ENCODE peak calls at places on chromosomes 11 and 22, in four cellular contexts. D is fibroblast of pulmonary artery, E is cardiac muscle cell, G is kidney epithelial cell. W is an unnamed sample.

GRCh38 chr22:47605441-47605840 is 843.0 kb downstream of the TBC1D22A start:
- DNase-seq in D (no peak), E (no peak), G (no peak), W (no peak)

GRCh38 chr11:119178166-119178680 is 7.1 kb upstream of the NHERF4 start:
- DNase-seq in G (no peak), E (peak), D (peak), W (no peak)

GRCh38 chr11:68890490-68891231 is 13.0 kb downstream of the MRPL21 start:
- DNase-seq in G (no peak), D (peak), E (peak), W (no peak)

GRCh38 chr11:1326435-1327063 is 17.1 kb upstream of the TOLLIP start:
- DNase-seq in E (no peak), D (no peak), G (no peak), W (no peak)

GRCh38 chr11:100434821-100435641 is 252.1 kb upstream of the ARHGAP42 start:
- DNase-seq in E (no peak), G (no peak), D (no peak), W (no peak)

GRCh38 chr22:30301995-30302809 is 12.9 kb upstream of the CASTOR1 start:
- DNase-seq in E (peak), D (peak), G (no peak), W (no peak)

GRCh38 chr11:125201525-125202121 is 37.1 kb downstream of the PKNOX2 start:
- DNase-seq in E (peak), D (peak), G (peak), W (peak)

GRCh38 chr11:1410366-1411291 is 20.9 kb downstream of the BRSK2 start:
- DNase-seq in D (no peak), G (no peak), E (no peak), W (no peak)

GRCh38 chr11:11998091-11998781 is 10.2 kb downstream of the DKK3 start:
- DNase-seq in E (peak), D (peak), G (peak), W (no peak)

GRCh38 chr11:128405693-128406364 is 181.5 kb downstream of the ETS1 start:
- DNase-seq in D (peak), G (no peak), E (peak), W (no peak)

GRCh38 chr11:34599406-34599901 is 21.4 kb upstream of the EHF start:
- DNase-seq in D (peak), E (peak), G (no peak), W (no peak)

GRCh38 chr22:40512426-40513136 is 123.9 kb downstream of the MRTFA start:
- DNase-seq in G (peak), E (peak), D (peak), W (no peak)

GRCh38 chr11:12808519-12808918 is 134.3 kb downstream of the TEAD1 start:
- DNase-seq in D (peak), G (no peak), E (peak), W (no peak)

GRCh38 chr11:62370743-62371440 is 33.6 kb downstream of the ASRGL1 start:
- DNase-seq in E (peak), D (no peak), G (no peak), W (no peak)

GRCh38 chr11:789951-790350 is at the start of gene CEND1:
- DNase-seq in E (peak), G (no peak), D (peak), W (peak)

GRCh38 chr22:23178512-23179254 is 1.6 kb upstream of the BCR start:
- DNase-seq in E (peak), D (peak), G (no peak), W (peak)

GRCh38 chr11:118843518-118843917 is 40.2 kb upstream of the CXCR5 start:
- DNase-seq in E (no peak), G (no peak), D (no peak), W (no peak)

GRCh38 chr22:19149047-19149883 is 827 bp downstream of the GSC2 start:
- DNase-seq in E (peak), D (no peak), G (no peak), W (no peak)

GRCh38 chr11:33732176-33732575 is 4.0 kb downstream of the CD59 start:
- DNase-seq in E (no peak), D (no peak), G (no peak), W (no peak)

GRCh38 chr11:122138759-122139594 is 23.0 kb upstream of the BLID start:
- DNase-seq in E (no peak), G (no peak), D (peak), W (no peak)

GRCh38 chr11:134664863-134665535 is 253.0 kb upstream of the B3GAT1 start:
- DNase-seq in E (no peak), G (no peak), D (no peak), W (no peak)

GRCh38 chr11:117597083-117597482 is 199.9 kb downstream of the DSCAML1 start:
- DNase-seq in E (peak), G (no peak), D (peak), W (no peak)

GRCh38 chr22:48866906-48867597 is 960.6 kb downstream of the BRD1 start:
- DNase-seq in G (no peak), E (no peak), D (no peak), W (no peak)

GRCh38 chr11:94283678-94284077 is 20.7 kb upstream of the IZUMO1R start:
- DNase-seq in G (no peak), E (peak), D (no peak), W (no peak)

GRCh38 chr11:71083105-71083504 is 169.3 kb downstream of the SHANK2 start:
- DNase-seq in E (no peak), G (no peak), D (no peak), W (no peak)

GRCh38 chr11:126158054-126158791 is 53.2 kb downstream of the RPUSD4 start:
- DNase-seq in G (no peak), E (no peak), D (no peak), W (peak)

GRCh38 chr11:69978841-69979614 is 99.1 kb upstream of the ANO1 start:
- DNase-seq in G (no peak), E (no peak), D (no peak), W (no peak)

GRCh38 chr22:27195104-27195503 is 537.7 kb downstream of the MIAT start:
- DNase-seq in E (peak), D (no peak), G (no peak), W (no peak)

GRCh38 chr11:57815476-57815875 is 53.9 kb downstream of the CTNND1 start:
- DNase-seq in E (no peak), D (no peak), G (no peak), W (no peak)

GRCh38 chr11:48050304-48050703 is 69.9 kb downstream of the PTPRJ start:
- DNase-seq in D (no peak), E (no peak), G (no peak), W (no peak)

GRCh38 chr22:45942344-45942743 is 34.6 kb downstream of the WNT7B start:
- DNase-seq in D (no peak), E (no peak), G (no peak), W (no peak)

GRCh38 chr11:11555228-11555627 is 66.6 kb downstream of the GALNT18 start:
- DNase-seq in G (peak), E (no peak), D (no peak), W (peak)

GRCh38 chr11:102564110-102564509 is 33.6 kb upstream of the MMP7 start:
- DNase-seq in D (peak), E (peak), G (peak), W (no peak)

GRCh38 chr11:61949169-61950034 is 749 bp upstream of the BEST1 start:
- DNase-seq in E (peak), G (no peak), D (peak), W (peak)

GRCh38 chr22:46116491-46116958 is 33.8 kb upstream of the PPARA start:
- DNase-seq in E (peak), G (no peak), D (peak), W (peak)

GRCh38 chr11:76787911-76788596 is 4.9 kb downstream of the TSKU start:
- DNase-seq in E (peak), D (peak), G (no peak), W (no peak)
- H3K4me3 ChIP-seq in E (no peak), D (no peak), G (no peak), W (no peak)

GRCh38 chr22:41799486-41800347 is 762 bp upstream of the CCDC134 start:
- DNase-seq in E (peak), D (peak), G (no peak), W (peak)

GRCh38 chr22:41801147-41801819 is 804 bp downstream of the CCDC134 start:
- DNase-seq in D (no peak), E (no peak), G (no peak), W (no peak)

GRCh38 chr22:41798736-41799135 is 1.7 kb upstream of the CCDC134 start:
- DNase-seq in D (no peak), G (no peak), E (no peak), W (no peak)

GRCh38 chr22:41800348-41801146 is at the start of gene CCDC134:
- DNase-seq in D (peak), E (peak), G (peak), W (peak)

DNA sequence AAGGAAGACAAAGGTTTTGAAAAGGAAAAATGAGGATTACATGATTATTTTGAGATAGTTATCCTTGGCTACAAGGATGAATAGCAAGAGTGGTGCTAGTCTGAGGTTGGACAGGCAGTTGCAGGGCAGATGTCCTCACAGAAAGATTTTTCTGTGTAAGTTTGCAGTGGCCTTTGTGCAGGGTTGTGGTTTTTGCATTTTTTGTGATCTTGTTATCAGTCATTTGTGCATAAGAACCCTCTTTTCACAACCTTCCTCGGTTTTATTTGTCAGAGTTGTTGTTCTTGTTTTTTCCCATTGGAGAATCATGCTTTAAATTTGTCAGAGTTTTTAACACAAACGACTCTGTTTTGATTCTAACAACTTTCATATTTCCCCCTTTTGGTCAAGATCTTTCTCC is 1.4 kb downstream of the CCDC134 start:
- DNase-seq in E (no peak), G (no peak), D (no peak), W (no peak)
- H3K4me3 ChIP-seq in E (peak), G (peak), D (no peak), W (peak)

GRCh38 chr22:17086301-17086700 is 1.5 kb downstream of the IL17RA start:
- DNase-seq in E (no peak), D (no peak), G (no peak), W (no peak)
- H3K4me3 ChIP-seq in E (no peak), D (peak), G (no peak), W (no peak)

GRCh38 chr22:32697331-32697995 is 104.0 kb upstream of the TIMP3 start:
- DNase-seq in D (no peak), E (peak), G (no peak), W (no peak)

GRCh38 chr22:32693102-32693501 is 108.4 kb upstream of the TIMP3 start:
- DNase-seq in G (no peak), E (no peak), D (no peak), W (no peak)

GRCh38 chr22:32698926-32699619 is 102.4 kb upstream of the TIMP3 start:
- DNase-seq in G (no peak), D (no peak), E (peak), W (no peak)

GRCh38 chr22:32696089-32696488 is 105.4 kb upstream of the TIMP3 start:
- DNase-seq in E (no peak), G (no peak), D (no peak), W (no peak)

DNA sequence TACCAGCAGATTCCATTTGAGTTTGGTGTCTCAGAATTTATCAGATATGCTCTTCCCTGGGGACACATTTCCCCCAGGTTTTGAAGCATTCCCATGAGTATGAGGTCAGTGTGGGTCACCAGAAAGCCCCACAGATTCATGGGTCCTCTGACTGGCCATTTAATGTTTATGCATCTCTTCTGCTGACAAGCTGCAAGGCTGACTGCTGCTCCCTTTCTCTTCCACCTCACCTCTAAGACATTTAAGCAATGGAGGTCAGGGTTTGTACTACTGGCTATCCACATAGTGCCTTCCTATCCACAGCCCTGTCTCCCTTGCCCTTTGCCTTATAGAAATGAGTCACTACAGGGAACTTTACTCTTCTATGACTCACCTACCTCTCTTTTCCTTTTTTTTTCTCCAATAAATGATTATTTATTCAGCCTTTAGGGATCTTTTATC is 106.0 kb upstream of the TIMP3 start:
- DNase-seq in D (peak), G (peak), E (peak), W (no peak)
- H3K4me3 ChIP-seq in D (no peak), G (no peak), E (no peak), W (no peak)

GRCh38 chr11:96267490-96268010 is 75.4 kb downstream of the MAML2 start:
- DNase-seq in G (no peak), D (peak), E (no peak), W (no peak)
- H3K4me3 ChIP-seq in G (no peak), D (no peak), E (no peak), W (no peak)

DNA sequence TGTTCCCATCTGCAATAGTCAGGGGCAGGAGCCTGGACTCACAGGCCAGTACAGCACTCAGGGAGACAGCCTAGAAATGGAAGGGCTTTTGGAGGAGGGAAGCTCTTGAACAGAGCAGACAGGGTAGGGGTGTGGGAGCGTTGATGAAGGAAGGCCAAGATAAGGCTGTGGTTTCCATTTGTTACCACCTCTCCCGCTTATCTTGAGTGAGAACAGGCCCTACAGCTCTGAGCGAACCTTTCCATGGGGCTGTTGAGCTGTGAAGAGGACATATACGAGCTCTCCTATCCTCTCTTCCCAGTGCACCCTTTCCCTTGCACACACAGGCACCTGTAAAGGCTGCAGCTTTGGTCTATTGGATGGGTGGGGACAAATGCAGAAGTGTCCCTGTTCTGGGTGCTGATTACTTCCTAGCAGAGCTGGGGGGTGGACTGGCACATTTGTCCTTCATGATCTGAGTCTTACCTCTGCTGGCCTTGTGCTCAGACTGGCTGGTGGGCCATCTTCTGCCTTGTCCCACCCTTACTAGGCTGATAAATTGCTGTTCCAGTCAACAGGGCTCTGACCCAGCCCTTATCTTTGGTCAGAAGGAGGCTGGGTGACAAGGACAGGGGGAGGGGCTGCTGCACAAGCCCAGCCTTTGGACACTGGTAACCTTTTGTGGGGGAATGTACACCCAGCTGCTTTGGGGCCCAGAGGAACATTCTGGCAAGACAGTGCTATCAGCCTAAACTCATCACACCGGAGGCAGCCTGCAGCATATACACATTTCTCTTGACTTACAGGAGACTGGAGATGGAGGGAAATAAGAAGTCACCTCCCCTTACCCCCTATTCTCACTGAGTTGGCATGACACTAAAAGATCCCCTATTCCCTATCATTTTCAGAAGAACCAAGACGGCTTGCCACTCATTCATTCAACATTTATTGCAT is 80.1 kb upstream of the NNMT start:
- DNase-seq in G (no peak), E (peak), D (peak), W (no peak)
- H3K4me3 ChIP-seq in G (no peak), E (no peak), D (no peak), W (no peak)

GRCh38 chr11:115408036-115408911 is 95.9 kb downstream of the CADM1 start:
- DNase-seq in G (no peak), D (no peak), E (no peak), W (no peak)

GRCh38 chr11:115407496-115407895 is 96.7 kb downstream of the CADM1 start:
- DNase-seq in G (no peak), E (no peak), D (no peak), W (no peak)

GRCh38 chr11:115409691-115410220 is 94.5 kb downstream of the CADM1 start:
- DNase-seq in E (no peak), D (no peak), G (no peak), W (no peak)

GRCh38 chr11:115411114-115411513 is 93.1 kb downstream of the CADM1 start:
- DNase-seq in D (no peak), E (no peak), G (no peak), W (no peak)

DNA sequence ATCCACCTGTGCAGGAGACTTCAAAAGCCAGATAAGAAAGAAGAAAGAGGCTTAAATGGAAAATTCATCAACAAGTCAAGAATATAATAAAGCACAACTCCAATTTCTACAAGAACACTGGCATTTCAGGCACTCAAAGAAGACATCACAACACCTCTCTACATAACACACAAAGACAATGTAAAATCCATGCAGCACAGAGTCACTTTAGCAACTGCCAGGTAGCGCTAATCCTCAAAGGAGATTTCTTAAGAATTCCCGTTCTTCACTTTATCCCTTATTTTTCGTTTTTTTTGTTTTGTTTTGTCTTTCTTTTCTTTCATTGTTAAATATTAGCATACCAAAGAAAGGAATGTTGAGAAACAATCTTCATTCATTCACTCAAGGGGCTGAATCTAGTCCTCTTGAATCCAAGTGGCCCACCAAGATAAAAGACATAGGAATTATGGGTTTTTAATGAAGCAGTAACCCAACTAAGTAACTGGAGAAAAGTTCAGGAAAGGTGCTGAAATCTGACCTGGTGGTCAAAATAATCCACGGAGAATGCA is 95.0 kb downstream of the CADM1 start:
- DNase-seq in D (no peak), G (no peak), E (no peak), W (no peak)
- H3K4me3 ChIP-seq in D (no peak), G (no peak), E (no peak), W (no peak)